ENCODE peak calls at places on chromosomes 1 and 21, in nine cellular contexts. One of them, this sample, is unnamed.

GRCh38 chr1:76269175-76269574 is 194.6 kb downstream of the ST6GALNAC3 start:
- DNase-seq in LoVo: no peak
- DNase-seq in CD8-positive, alpha-beta T cell: no peak
- DNase-seq in brain microvascular endothelial cell: peak
- DNase-seq in activated CD8-positive, alpha-beta memory T cell treated with anti-CD3 and anti-CD28 coated beads, Interleukin-2, amount 50 U/mL, for 48 hours: no peak
- DNase-seq in Calu3: no peak
- DNase-seq in COR-L47: no peak
- DNase-seq in HEK293T: no peak
- DNase-seq in upper lobe of right lung: no peak
- DNase-seq in this sample: no peak

GRCh38 chr1:46180082-46180616 is 3.9 kb upstream of the P3R3URF start:
- DNase-seq in LoVo: peak
- DNase-seq in CD8-positive, alpha-beta T cell: no peak
- DNase-seq in COR-L47: peak
- DNase-seq in HEK293T: no peak
- DNase-seq in brain microvascular endothelial cell: no peak
- DNase-seq in upper lobe of right lung: peak
- DNase-seq in Calu3: peak
- DNase-seq in activated CD8-positive, alpha-beta memory T cell treated with anti-CD3 and anti-CD28 coated beads, Interleukin-2, amount 50 U/mL, for 48 hours: no peak
- DNase-seq in this sample: peak

GRCh38 chr1:236810018-236810417 is 14.9 kb downstream of the MTR start:
- DNase-seq in CD8-positive, alpha-beta T cell: no peak
- DNase-seq in HEK293T: no peak
- DNase-seq in upper lobe of right lung: no peak
- DNase-seq in LoVo: no peak
- DNase-seq in Calu3: no peak
- DNase-seq in activated CD8-positive, alpha-beta memory T cell treated with anti-CD3 and anti-CD28 coated beads, Interleukin-2, amount 50 U/mL, for 48 hours: no peak
- DNase-seq in COR-L47: no peak
- DNase-seq in brain microvascular endothelial cell: no peak
- DNase-seq in this sample: no peak

GRCh38 chr1:85278853-85279314 is 2.5 kb upstream of the BCL10 start:
- DNase-seq in upper lobe of right lung: no peak
- DNase-seq in activated CD8-positive, alpha-beta memory T cell treated with anti-CD3 and anti-CD28 coated beads, Interleukin-2, amount 50 U/mL, for 48 hours: no peak
- DNase-seq in Calu3: peak
- DNase-seq in COR-L47: no peak
- DNase-seq in CD8-positive, alpha-beta T cell: no peak
- DNase-seq in brain microvascular endothelial cell: peak
- DNase-seq in HEK293T: no peak
- DNase-seq in LoVo: peak
- DNase-seq in this sample: peak

GRCh38 chr1:65625528-65625927 is 167.2 kb upstream of the PDE4B start:
- DNase-seq in activated CD8-positive, alpha-beta memory T cell treated with anti-CD3 and anti-CD28 coated beads, Interleukin-2, amount 50 U/mL, for 48 hours: no peak
- DNase-seq in upper lobe of right lung: no peak
- DNase-seq in COR-L47: no peak
- DNase-seq in CD8-positive, alpha-beta T cell: no peak
- DNase-seq in Calu3: no peak
- DNase-seq in LoVo: no peak
- DNase-seq in brain microvascular endothelial cell: no peak
- DNase-seq in HEK293T: no peak
- DNase-seq in this sample: no peak

GRCh38 chr1:178267646-178268094 is 173.8 kb downstream of the RASAL2 start:
- DNase-seq in Calu3: no peak
- DNase-seq in COR-L47: no peak
- DNase-seq in CD8-positive, alpha-beta T cell: no peak
- DNase-seq in HEK293T: no peak
- DNase-seq in brain microvascular endothelial cell: no peak
- DNase-seq in upper lobe of right lung: no peak
- DNase-seq in LoVo: peak
- DNase-seq in activated CD8-positive, alpha-beta memory T cell treated with anti-CD3 and anti-CD28 coated beads, Interleukin-2, amount 50 U/mL, for 48 hours: no peak
- DNase-seq in this sample: no peak

GRCh38 chr1:5754079-5754431 is 238.2 kb downstream of the NPHP4 start:
- DNase-seq in activated CD8-positive, alpha-beta memory T cell treated with anti-CD3 and anti-CD28 coated beads, Interleukin-2, amount 50 U/mL, for 48 hours: no peak
- DNase-seq in COR-L47: no peak
- DNase-seq in HEK293T: no peak
- DNase-seq in LoVo: no peak
- DNase-seq in CD8-positive, alpha-beta T cell: no peak
- DNase-seq in upper lobe of right lung: no peak
- DNase-seq in Calu3: no peak
- DNase-seq in brain microvascular endothelial cell: no peak
- DNase-seq in this sample: no peak

GRCh38 chr1:61253059-61253735 is 170.8 kb downstream of the NFIA start:
- DNase-seq in HEK293T: no peak
- DNase-seq in activated CD8-positive, alpha-beta memory T cell treated with anti-CD3 and anti-CD28 coated beads, Interleukin-2, amount 50 U/mL, for 48 hours: no peak
- DNase-seq in LoVo: peak
- DNase-seq in brain microvascular endothelial cell: peak
- DNase-seq in COR-L47: peak
- DNase-seq in Calu3: peak
- DNase-seq in upper lobe of right lung: no peak
- DNase-seq in CD8-positive, alpha-beta T cell: no peak
- DNase-seq in this sample: peak

GRCh38 chr1:6300342-6301141 is 39.6 kb upstream of the GPR153 start:
- DNase-seq in upper lobe of right lung: no peak
- DNase-seq in COR-L47: no peak
- DNase-seq in activated CD8-positive, alpha-beta memory T cell treated with anti-CD3 and anti-CD28 coated beads, Interleukin-2, amount 50 U/mL, for 48 hours: no peak
- DNase-seq in brain microvascular endothelial cell: peak
- DNase-seq in Calu3: peak
- DNase-seq in LoVo: peak
- DNase-seq in HEK293T: no peak
- DNase-seq in CD8-positive, alpha-beta T cell: no peak
- DNase-seq in this sample: no peak

GRCh38 chr1:229928767-229929166 is 138.3 kb upstream of the GALNT2 start:
- DNase-seq in Calu3: no peak
- DNase-seq in activated CD8-positive, alpha-beta memory T cell treated with anti-CD3 and anti-CD28 coated beads, Interleukin-2, amount 50 U/mL, for 48 hours: no peak
- DNase-seq in COR-L47: no peak
- DNase-seq in brain microvascular endothelial cell: no peak
- DNase-seq in CD8-positive, alpha-beta T cell: no peak
- DNase-seq in upper lobe of right lung: no peak
- DNase-seq in LoVo: no peak
- DNase-seq in HEK293T: no peak
- DNase-seq in this sample: no peak

GRCh38 chr1:71521655-71522264 is 440.9 kb upstream of the ZRANB2 start:
- DNase-seq in Calu3: peak
- DNase-seq in LoVo: peak
- DNase-seq in brain microvascular endothelial cell: peak
- DNase-seq in upper lobe of right lung: peak
- DNase-seq in HEK293T: peak
- DNase-seq in activated CD8-positive, alpha-beta memory T cell treated with anti-CD3 and anti-CD28 coated beads, Interleukin-2, amount 50 U/mL, for 48 hours: no peak
- DNase-seq in COR-L47: peak
- DNase-seq in CD8-positive, alpha-beta T cell: no peak
- DNase-seq in this sample: peak

GRCh38 chr1:32791881-32792280 is 25.3 kb downstream of the YARS1 start:
- DNase-seq in Calu3: no peak
- DNase-seq in upper lobe of right lung: no peak
- DNase-seq in brain microvascular endothelial cell: peak
- DNase-seq in activated CD8-positive, alpha-beta memory T cell treated with anti-CD3 and anti-CD28 coated beads, Interleukin-2, amount 50 U/mL, for 48 hours: no peak
- DNase-seq in LoVo: no peak
- DNase-seq in CD8-positive, alpha-beta T cell: no peak
- DNase-seq in COR-L47: no peak
- DNase-seq in HEK293T: peak
- DNase-seq in this sample: no peak

GRCh38 chr1:67226688-67227087 is 60.4 kb downstream of the IL23R start:
- DNase-seq in Calu3: no peak
- DNase-seq in upper lobe of right lung: no peak
- DNase-seq in LoVo: no peak
- DNase-seq in activated CD8-positive, alpha-beta memory T cell treated with anti-CD3 and anti-CD28 coated beads, Interleukin-2, amount 50 U/mL, for 48 hours: no peak
- DNase-seq in COR-L47: no peak
- DNase-seq in HEK293T: no peak
- DNase-seq in CD8-positive, alpha-beta T cell: no peak
- DNase-seq in brain microvascular endothelial cell: no peak
- DNase-seq in this sample: no peak

GRCh38 chr1:64194168-64195088 is 9.0 kb upstream of the UBE2U start:
- DNase-seq in activated CD8-positive, alpha-beta memory T cell treated with anti-CD3 and anti-CD28 coated beads, Interleukin-2, amount 50 U/mL, for 48 hours: no peak
- DNase-seq in HEK293T: no peak
- DNase-seq in brain microvascular endothelial cell: no peak
- DNase-seq in CD8-positive, alpha-beta T cell: no peak
- DNase-seq in upper lobe of right lung: no peak
- DNase-seq in Calu3: no peak
- DNase-seq in COR-L47: no peak
- DNase-seq in LoVo: no peak
- DNase-seq in this sample: peak

GRCh38 chr1:9888886-9889285 is 21.2 kb downstream of the CTNNBIP1 start:
- DNase-seq in LoVo: no peak
- DNase-seq in HEK293T: no peak
- DNase-seq in Calu3: no peak
- DNase-seq in brain microvascular endothelial cell: no peak
- DNase-seq in CD8-positive, alpha-beta T cell: no peak
- DNase-seq in COR-L47: no peak
- DNase-seq in upper lobe of right lung: no peak
- DNase-seq in activated CD8-positive, alpha-beta memory T cell treated with anti-CD3 and anti-CD28 coated beads, Interleukin-2, amount 50 U/mL, for 48 hours: no peak
- DNase-seq in this sample: no peak

GRCh38 chr1:198196630-198197029 is 39.8 kb downstream of the NEK7 start:
- DNase-seq in activated CD8-positive, alpha-beta memory T cell treated with anti-CD3 and anti-CD28 coated beads, Interleukin-2, amount 50 U/mL, for 48 hours: no peak
- DNase-seq in brain microvascular endothelial cell: no peak
- DNase-seq in upper lobe of right lung: no peak
- DNase-seq in HEK293T: no peak
- DNase-seq in COR-L47: no peak
- DNase-seq in LoVo: no peak
- DNase-seq in Calu3: no peak
- DNase-seq in CD8-positive, alpha-beta T cell: no peak
- DNase-seq in this sample: no peak

GRCh38 chr1:50942334-50942733 is 17.7 kb downstream of the FAF1 start:
- DNase-seq in LoVo: no peak
- DNase-seq in CD8-positive, alpha-beta T cell: no peak
- DNase-seq in activated CD8-positive, alpha-beta memory T cell treated with anti-CD3 and anti-CD28 coated beads, Interleukin-2, amount 50 U/mL, for 48 hours: no peak
- DNase-seq in upper lobe of right lung: no peak
- DNase-seq in Calu3: no peak
- DNase-seq in COR-L47: no peak
- DNase-seq in HEK293T: no peak
- DNase-seq in brain microvascular endothelial cell: no peak
- DNase-seq in this sample: no peak

GRCh38 chr1:245648749-245649517 is 494.1 kb downstream of the KIF26B start:
- DNase-seq in HEK293T: no peak
- DNase-seq in LoVo: no peak
- DNase-seq in activated CD8-positive, alpha-beta memory T cell treated with anti-CD3 and anti-CD28 coated beads, Interleukin-2, amount 50 U/mL, for 48 hours: no peak
- DNase-seq in COR-L47: no peak
- DNase-seq in brain microvascular endothelial cell: no peak
- DNase-seq in CD8-positive, alpha-beta T cell: no peak
- DNase-seq in upper lobe of right lung: no peak
- DNase-seq in Calu3: no peak
- DNase-seq in this sample: no peak

GRCh38 chr21:43865471-43866181 is 603 bp downstream of the AGPAT3 start:
- DNase-seq in activated CD8-positive, alpha-beta memory T cell treated with anti-CD3 and anti-CD28 coated beads, Interleukin-2, amount 50 U/mL, for 48 hours: peak
- DNase-seq in LoVo: no peak
- DNase-seq in HEK293T: peak
- DNase-seq in brain microvascular endothelial cell: no peak
- DNase-seq in CD8-positive, alpha-beta T cell: peak
- DNase-seq in Calu3: peak
- DNase-seq in COR-L47: no peak
- DNase-seq in upper lobe of right lung: peak
- DNase-seq in this sample: no peak

GRCh38 chr1:183043254-183043653 is 20.0 kb downstream of the LAMC1 start:
- DNase-seq in upper lobe of right lung: no peak
- DNase-seq in LoVo: no peak
- DNase-seq in Calu3: no peak
- DNase-seq in CD8-positive, alpha-beta T cell: no peak
- DNase-seq in brain microvascular endothelial cell: no peak
- DNase-seq in activated CD8-positive, alpha-beta memory T cell treated with anti-CD3 and anti-CD28 coated beads, Interleukin-2, amount 50 U/mL, for 48 hours: no peak
- DNase-seq in HEK293T: no peak
- DNase-seq in COR-L47: no peak
- DNase-seq in this sample: no peak

GRCh38 chr21:29343517-29343916 is 44.8 kb downstream of the BACH1 start:
- DNase-seq in upper lobe of right lung: no peak
- DNase-seq in brain microvascular endothelial cell: peak
- DNase-seq in activated CD8-positive, alpha-beta memory T cell treated with anti-CD3 and anti-CD28 coated beads, Interleukin-2, amount 50 U/mL, for 48 hours: no peak
- DNase-seq in HEK293T: no peak
- DNase-seq in LoVo: no peak
- DNase-seq in Calu3: no peak
- DNase-seq in CD8-positive, alpha-beta T cell: no peak
- DNase-seq in COR-L47: no peak
- DNase-seq in this sample: no peak

GRCh38 chr1:190699165-190699564 is 221.5 kb upstream of the BRINP3 start:
- DNase-seq in LoVo: no peak
- DNase-seq in brain microvascular endothelial cell: no peak
- DNase-seq in activated CD8-positive, alpha-beta memory T cell treated with anti-CD3 and anti-CD28 coated beads, Interleukin-2, amount 50 U/mL, for 48 hours: no peak
- DNase-seq in CD8-positive, alpha-beta T cell: no peak
- DNase-seq in Calu3: no peak
- DNase-seq in HEK293T: no peak
- DNase-seq in upper lobe of right lung: no peak
- DNase-seq in COR-L47: no peak
- DNase-seq in this sample: no peak

GRCh38 chr1:205523891-205524793 is 19.7 kb downstream of the CDK18 start:
- DNase-seq in Calu3: peak
- DNase-seq in brain microvascular endothelial cell: peak
- DNase-seq in HEK293T: peak
- DNase-seq in activated CD8-positive, alpha-beta memory T cell treated with anti-CD3 and anti-CD28 coated beads, Interleukin-2, amount 50 U/mL, for 48 hours: peak
- DNase-seq in COR-L47: peak
- DNase-seq in LoVo: peak
- DNase-seq in upper lobe of right lung: peak
- DNase-seq in CD8-positive, alpha-beta T cell: peak
- DNase-seq in this sample: peak

GRCh38 chr1:26122988-26123973 is 11.7 kb downstream of the PDIK1L start:
- DNase-seq in CD8-positive, alpha-beta T cell: no peak
- DNase-seq in HEK293T: no peak
- DNase-seq in activated CD8-positive, alpha-beta memory T cell treated with anti-CD3 and anti-CD28 coated beads, Interleukin-2, amount 50 U/mL, for 48 hours: no peak
- DNase-seq in upper lobe of right lung: no peak
- DNase-seq in brain microvascular endothelial cell: peak
- DNase-seq in LoVo: peak
- DNase-seq in Calu3: no peak
- DNase-seq in COR-L47: no peak
- DNase-seq in this sample: no peak

GRCh38 chr1:172821609-172822274 is 162.8 kb downstream of the FASLG start:
- DNase-seq in upper lobe of right lung: no peak
- DNase-seq in brain microvascular endothelial cell: peak
- DNase-seq in COR-L47: no peak
- DNase-seq in LoVo: no peak
- DNase-seq in HEK293T: no peak
- DNase-seq in Calu3: no peak
- DNase-seq in CD8-positive, alpha-beta T cell: no peak
- DNase-seq in activated CD8-positive, alpha-beta memory T cell treated with anti-CD3 and anti-CD28 coated beads, Interleukin-2, amount 50 U/mL, for 48 hours: no peak
- DNase-seq in this sample: peak

GRCh38 chr1:20093940-20094391 is 24.0 kb downstream of the PLA2G5 start:
- DNase-seq in upper lobe of right lung: no peak
- DNase-seq in brain microvascular endothelial cell: no peak
- DNase-seq in activated CD8-positive, alpha-beta memory T cell treated with anti-CD3 and anti-CD28 coated beads, Interleukin-2, amount 50 U/mL, for 48 hours: no peak
- DNase-seq in Calu3: no peak
- DNase-seq in CD8-positive, alpha-beta T cell: no peak
- DNase-seq in COR-L47: no peak
- DNase-seq in HEK293T: no peak
- DNase-seq in LoVo: no peak
- DNase-seq in this sample: no peak

GRCh38 chr1:109263234-109263596 is 13.9 kb downstream of the CELSR2 start:
- DNase-seq in COR-L47: peak
- DNase-seq in HEK293T: no peak
- DNase-seq in activated CD8-positive, alpha-beta memory T cell treated with anti-CD3 and anti-CD28 coated beads, Interleukin-2, amount 50 U/mL, for 48 hours: no peak
- DNase-seq in Calu3: no peak
- DNase-seq in LoVo: no peak
- DNase-seq in upper lobe of right lung: no peak
- DNase-seq in CD8-positive, alpha-beta T cell: no peak
- DNase-seq in brain microvascular endothelial cell: no peak
- DNase-seq in this sample: no peak

GRCh38 chr1:23651069-23651808 is 40.4 kb upstream of the RPL11 start:
- DNase-seq in brain microvascular endothelial cell: peak
- DNase-seq in LoVo: no peak
- DNase-seq in Calu3: no peak
- DNase-seq in COR-L47: no peak
- DNase-seq in HEK293T: no peak
- DNase-seq in CD8-positive, alpha-beta T cell: no peak
- DNase-seq in activated CD8-positive, alpha-beta memory T cell treated with anti-CD3 and anti-CD28 coated beads, Interleukin-2, amount 50 U/mL, for 48 hours: no peak
- DNase-seq in upper lobe of right lung: no peak
- DNase-seq in this sample: no peak

GRCh38 chr1:36081926-36082485 is 1.9 kb upstream of the TEKT2 start:
- DNase-seq in HEK293T: no peak
- DNase-seq in upper lobe of right lung: no peak
- DNase-seq in brain microvascular endothelial cell: no peak
- DNase-seq in COR-L47: no peak
- DNase-seq in CD8-positive, alpha-beta T cell: no peak
- DNase-seq in Calu3: no peak
- DNase-seq in LoVo: no peak
- DNase-seq in activated CD8-positive, alpha-beta memory T cell treated with anti-CD3 and anti-CD28 coated beads, Interleukin-2, amount 50 U/mL, for 48 hours: no peak
- DNase-seq in this sample: no peak

GRCh38 chr1:178530037-178530402 is 17.1 kb downstream of the TEX35 start:
- DNase-seq in upper lobe of right lung: no peak
- DNase-seq in Calu3: peak
- DNase-seq in brain microvascular endothelial cell: peak
- DNase-seq in COR-L47: no peak
- DNase-seq in HEK293T: no peak
- DNase-seq in LoVo: peak
- DNase-seq in activated CD8-positive, alpha-beta memory T cell treated with anti-CD3 and anti-CD28 coated beads, Interleukin-2, amount 50 U/mL, for 48 hours: no peak
- DNase-seq in CD8-positive, alpha-beta T cell: no peak
- DNase-seq in this sample: no peak

GRCh38 chr1:182631058-182631677 is 27.0 kb upstream of the RGS16 start:
- DNase-seq in COR-L47: no peak
- DNase-seq in upper lobe of right lung: no peak
- DNase-seq in LoVo: no peak
- DNase-seq in brain microvascular endothelial cell: no peak
- DNase-seq in HEK293T: no peak
- DNase-seq in Calu3: no peak
- DNase-seq in activated CD8-positive, alpha-beta memory T cell treated with anti-CD3 and anti-CD28 coated beads, Interleukin-2, amount 50 U/mL, for 48 hours: no peak
- DNase-seq in CD8-positive, alpha-beta T cell: no peak
- DNase-seq in this sample: no peak